ENCODE peak calls at places on chromosomes 6 and 20, in four cellular contexts. B, F, I and H are unnamed samples.

GRCh38 chr6:116443105-116443504 is 18.1 kb upstream of the CALHM6 start:
- DNase-seq in B (no peak), F (no peak), I (no peak), H (no peak)

GRCh38 chr6:36124881-36125280 is 5.4 kb upstream of the MAPK13 start:
- DNase-seq in F (no peak), B (no peak), I (no peak), H (no peak)

GRCh38 chr6:1766663-1767062 is 156.9 kb downstream of the FOXC1 start:
- DNase-seq in I (no peak), F (no peak), B (no peak), H (no peak)

GRCh38 chr6:139369568-139370046 is 4.8 kb downstream of the CITED2 start:
- DNase-seq in B (no peak), F (peak), I (peak), H (no peak)

GRCh38 chr6:8219352-8219943 is 117.1 kb upstream of the EEF1E1 start:
- DNase-seq in B (no peak), I (peak), F (peak), H (no peak)

GRCh38 chr20:57509665-57510237 is 15.2 kb downstream of the CTCFL start:
- DNase-seq in F (peak), I (peak), B (no peak), H (no peak)

GRCh38 chr20:35106827-35107380 is 14.3 kb upstream of the TRPC4AP start:
- DNase-seq in F (no peak), B (no peak), I (no peak), H (no peak)

GRCh38 chr6:136651982-136652381 is 101.8 kb upstream of the MAP7 start:
- DNase-seq in I (no peak), F (no peak), B (no peak), H (no peak)

GRCh38 chr6:166277021-166277420 is 31.2 kb downstream of the PRR18 start:
- DNase-seq in I (no peak), F (no peak), B (no peak), H (no peak)

GRCh38 chr6:93644611-93645010 is 225.3 kb upstream of the EPHA7 start:
- DNase-seq in F (no peak), I (peak), B (no peak), H (no peak)

GRCh38 chr6:133040025-133040838 is 200.9 kb upstream of the EYA4 start:
- DNase-seq in B (no peak), I (peak), F (no peak), H (no peak)

GRCh38 chr6:70133246-70133645 is 169.6 kb downstream of the COL9A1 start:
- DNase-seq in I (no peak), B (no peak), F (no peak), H (no peak)

GRCh38 chr6:75230484-75231325 is 12.9 kb downstream of the COX7A2 start:
- DNase-seq in I (peak), F (peak), B (no peak), H (no peak)

GRCh38 chr6:17354700-17355403 is 38.5 kb upstream of the CAP2 start:
- DNase-seq in F (no peak), I (no peak), B (no peak), H (no peak)

GRCh38 chr20:13355386-13355785 is 134.3 kb downstream of the ISM1 start:
- DNase-seq in I (no peak), B (no peak), F (no peak), H (no peak)

GRCh38 chr6:6610031-6610591 is 21.6 kb downstream of the LY86 start:
- DNase-seq in F (no peak), I (no peak), B (no peak), H (no peak)

GRCh38 chr20:62642666-62643520 is 590 bp downstream of the SLCO4A1 start:
- DNase-seq in F (peak), B (no peak), I (peak), H (no peak)

GRCh38 chr6:139872635-139873034 is 498.2 kb upstream of the CITED2 start:
- DNase-seq in B (peak), F (no peak), I (no peak), H (no peak)

GRCh38 chr6:51559059-51559458 is 528.4 kb downstream of the PKHD1 start:
- DNase-seq in F (no peak), I (peak), B (no peak), H (no peak)

GRCh38 chr6:4772750-4773149 is 3.5 kb upstream of the CDYL start:
- DNase-seq in I (no peak), B (no peak), F (no peak), H (no peak)

GRCh38 chr6:72947534-72947933 is 277.8 kb downstream of the KHDC1L start:
- DNase-seq in B (no peak), F (no peak), I (no peak), H (no peak)

GRCh38 chr6:158718431-158719126 is 68.7 kb downstream of the SYTL3 start:
- DNase-seq in F (peak), B (no peak), I (peak), H (no peak)

GRCh38 chr20:13274311-13274965 is 53.4 kb downstream of the ISM1 start:
- DNase-seq in F (peak), B (no peak), I (no peak), H (no peak)

GRCh38 chr6:69398729-69399128 is 398.1 kb downstream of the LMBRD1 start:
- DNase-seq in F (no peak), B (no peak), I (no peak), H (no peak)

GRCh38 chr6:2952557-2953095 is 18.7 kb downstream of the SERPINB6 start:
- DNase-seq in I (peak), B (peak), F (peak), H (no peak)

GRCh38 chr20:61407561-61407960 is 155.5 kb downstream of the CDH4 start:
- DNase-seq in I (no peak), B (no peak), F (no peak), H (no peak)

GRCh38 chr20:43751167-43752050 is 24.6 kb upstream of the GTSF1L start:
- DNase-seq in B (no peak), I (no peak), F (no peak), H (no peak)

GRCh38 chr20:50385733-50386640 is 124.2 kb upstream of the PTPN1 start:
- DNase-seq in F (no peak), B (no peak), I (no peak), H (no peak)

GRCh38 chr20:16349518-16350295 is 223.5 kb downstream of the KIF16B start:
- DNase-seq in I (no peak), B (no peak), F (no peak), H (no peak)

GRCh38 chr6:21079468-21080048 is 514.0 kb upstream of the SOX4 start:
- DNase-seq in F (no peak), B (no peak), I (no peak), H (no peak)

GRCh38 chr6:81741689-81742088 is 10.8 kb downstream of the TENT5A start:
- DNase-seq in I (no peak), F (no peak), B (no peak), H (no peak)

GRCh38 chr6:32794510-32794909 is 22.3 kb downstream of the HLA-DOB start:
- DNase-seq in I (no peak), F (no peak), B (no peak), H (no peak)

GRCh38 chr6:132734694-132735236 is 20.9 kb upstream of the VNN1 start:
- DNase-seq in B (no peak), F (no peak), I (peak), H (no peak)

GRCh38 chr20:60056345-60057122 is 98.3 kb downstream of the CDH26 start:
- DNase-seq in B (no peak), I (no peak), F (no peak), H (no peak)

GRCh38 chr20:50346372-50347347 is 156.0 kb downstream of the CEBPB start:
- DNase-seq in F (no peak), B (peak), I (no peak), H (no peak)

GRCh38 chr6:107670792-107671199 is 153.3 kb downstream of the SCML4 start:
- DNase-seq in I (peak), B (peak), F (peak), H (no peak)